ENCODE peak calls at places on chromosomes 1 and 21, in four cellular contexts. A is mammary epithelial cell; U is activated T-cell treated with anti-CD3 and anti-CD28 coated beads, Interleukin-2, amount 50 U/mL, for 72 hours; Q is GOT3. K is an unnamed sample.

GRCh38 chr21:42565206-42565810 is 51.7 kb downstream of the SLC37A1 start:
- DNase-seq in U (no peak), A (no peak), Q (no peak), K (no peak)

GRCh38 chr1:227447531-227447990 is 115.8 kb upstream of the ZNF678 start:
- DNase-seq in A (no peak), Q (no peak), U (no peak), K (no peak)

GRCh38 chr1:29465755-29466154 is 229.4 kb downstream of the PTPRU start:
- DNase-seq in U (no peak), Q (no peak), A (peak; percentile 16), K (no peak)

GRCh38 chr1:184101116-184101515 is 49.6 kb downstream of the TSEN15 start:
- DNase-seq in U (no peak), Q (no peak), A (no peak), K (no peak)

GRCh38 chr21:39484711-39485264 is 33.0 kb downstream of the SH3BGR start:
- DNase-seq in U (no peak), A (no peak), Q (no peak), K (no peak)

GRCh38 chr1:116286541-116286971 is 86.5 kb upstream of the ATP1A1 start:
- DNase-seq in A (no peak), Q (no peak), U (no peak), K (no peak)

GRCh38 chr1:213905315-213905714 is 82.5 kb upstream of the PROX1 start:
- DNase-seq in Q (no peak), A (no peak), U (no peak), K (no peak)

GRCh38 chr1:188140958-188141357 is 1312.2 kb downstream of the PLA2G4A start:
- DNase-seq in U (no peak), A (no peak), Q (no peak), K (no peak)

GRCh38 chr1:51671527-51672325 is 54.8 kb downstream of the OSBPL9 start:
- DNase-seq in Q (no peak), U (no peak), A (no peak), K (no peak)

GRCh38 chr1:214476229-214476957 is 75.0 kb downstream of the PTPN14 start:
- DNase-seq in A (peak; percentile 77), Q (no peak), U (no peak), K (no peak)

GRCh38 chr21:31557421-31557955 is 102.0 kb upstream of the SOD1 start:
- DNase-seq in Q (no peak), A (no peak), U (peak; percentile 34), K (no peak)

GRCh38 chr1:172460177-172460576 is 16.3 kb upstream of the PIGC start:
- DNase-seq in Q (no peak), U (no peak), A (peak; percentile 65), K (no peak)

GRCh38 chr1:200262326-200262965 is 147.4 kb downstream of the ZNF281 start:
- DNase-seq in Q (no peak), A (no peak), U (peak; percentile 16), K (no peak)

GRCh38 chr1:206851611-206852010 is 13.8 kb upstream of the IL20 start:
- DNase-seq in U (no peak), Q (no peak), A (peak; percentile 61), K (no peak)

GRCh38 chr1:155078496-155079209 is at the start of gene EFNA3:
- DNase-seq in Q (no peak), A (peak; percentile 48), U (peak; percentile 68), K (no peak)

GRCh38 chr1:154488942-154489341 is 13.1 kb upstream of the TDRD10 start:
- DNase-seq in A (no peak), U (no peak), Q (no peak), K (no peak)

GRCh38 chr1:184158911-184159701 is 107.6 kb downstream of the TSEN15 start:
- DNase-seq in Q (no peak), A (peak; percentile 82), U (no peak), K (no peak)

GRCh38 chr1:206550446-206550845 is 43.1 kb downstream of the RASSF5 start:
- DNase-seq in U (no peak), Q (no peak), A (no peak), K (no peak)

K was measured in thoracic aorta.